ENCODE peak calls at places on chromosomes 1 and 21, in nine cellular contexts. One of them, this sample, is unnamed.

GRCh38 chr1:238558156-238558555 is 667.4 kb upstream of the ZP4 start:
- DNase-seq in T-helper 17 cell: no peak
- DNase-seq in NCI-H69: no peak
- DNase-seq in stimulated activated CD4-positive, alpha-beta T cell treated with anti-CD3 and anti-CD28 coated beads, Interleukin-12 subunit alpha, Interleukin-12 subunit beta, amount 100 ng/mL, for 24 hours: no peak
- DNase-seq in stimulated activated CD8-positive, alpha-beta memory T cell treated with anti-CD3 and anti-CD28 coated beads, Interleukin-4, amount 100 ng/mL, for 4 hours: no peak
- DNase-seq in activated naive CD4-positive, alpha-beta T cell treated with anti-CD3 and anti-CD28 coated beads, Interleukin-2, amount 10 ng/mL, durations not matched to agents 7 days and 5 days: no peak
- DNase-seq in AG09319: no peak
- DNase-seq in GF-D8: no peak
- DNase-seq in sigmoid colon: no peak
- DNase-seq in this sample: no peak

GRCh38 chr1:114979278-114979891 is 50.2 kb upstream of the TSHB start:
- DNase-seq in stimulated activated CD8-positive, alpha-beta memory T cell treated with anti-CD3 and anti-CD28 coated beads, Interleukin-4, amount 100 ng/mL, for 4 hours: peak; percentile 42
- DNase-seq in stimulated activated CD4-positive, alpha-beta T cell treated with anti-CD3 and anti-CD28 coated beads, Interleukin-12 subunit alpha, Interleukin-12 subunit beta, amount 100 ng/mL, for 24 hours: peak; percentile 41
- DNase-seq in sigmoid colon: peak; percentile 75
- DNase-seq in GF-D8: no peak
- DNase-seq in AG09319: peak; percentile 12
- DNase-seq in T-helper 17 cell: peak; percentile 63
- DNase-seq in activated naive CD4-positive, alpha-beta T cell treated with anti-CD3 and anti-CD28 coated beads, Interleukin-2, amount 10 ng/mL, durations not matched to agents 7 days and 5 days: peak; percentile 79
- DNase-seq in NCI-H69: peak; percentile 32
- DNase-seq in this sample: no peak

GRCh38 chr1:44536357-44536756 is 131.3 kb downstream of the RNF220 start:
- DNase-seq in sigmoid colon: no peak
- DNase-seq in stimulated activated CD4-positive, alpha-beta T cell treated with anti-CD3 and anti-CD28 coated beads, Interleukin-12 subunit alpha, Interleukin-12 subunit beta, amount 100 ng/mL, for 24 hours: no peak
- DNase-seq in GF-D8: no peak
- DNase-seq in NCI-H69: no peak
- DNase-seq in AG09319: no peak
- DNase-seq in T-helper 17 cell: no peak
- DNase-seq in stimulated activated CD8-positive, alpha-beta memory T cell treated with anti-CD3 and anti-CD28 coated beads, Interleukin-4, amount 100 ng/mL, for 4 hours: no peak
- DNase-seq in activated naive CD4-positive, alpha-beta T cell treated with anti-CD3 and anti-CD28 coated beads, Interleukin-2, amount 10 ng/mL, durations not matched to agents 7 days and 5 days: no peak
- DNase-seq in this sample: no peak

GRCh38 chr1:36920801-36921405 is 113.4 kb downstream of the GRIK3 start:
- DNase-seq in GF-D8: no peak
- DNase-seq in stimulated activated CD8-positive, alpha-beta memory T cell treated with anti-CD3 and anti-CD28 coated beads, Interleukin-4, amount 100 ng/mL, for 4 hours: no peak
- DNase-seq in T-helper 17 cell: no peak
- DNase-seq in NCI-H69: no peak
- DNase-seq in AG09319: no peak
- DNase-seq in activated naive CD4-positive, alpha-beta T cell treated with anti-CD3 and anti-CD28 coated beads, Interleukin-2, amount 10 ng/mL, durations not matched to agents 7 days and 5 days: no peak
- DNase-seq in stimulated activated CD4-positive, alpha-beta T cell treated with anti-CD3 and anti-CD28 coated beads, Interleukin-12 subunit alpha, Interleukin-12 subunit beta, amount 100 ng/mL, for 24 hours: no peak
- DNase-seq in sigmoid colon: peak; percentile 29
- DNase-seq in this sample: no peak

GRCh38 chr1:107691542-107691941 is 273.4 kb downstream of the VAV3 start:
- DNase-seq in stimulated activated CD4-positive, alpha-beta T cell treated with anti-CD3 and anti-CD28 coated beads, Interleukin-12 subunit alpha, Interleukin-12 subunit beta, amount 100 ng/mL, for 24 hours: no peak
- DNase-seq in sigmoid colon: no peak
- DNase-seq in T-helper 17 cell: no peak
- DNase-seq in activated naive CD4-positive, alpha-beta T cell treated with anti-CD3 and anti-CD28 coated beads, Interleukin-2, amount 10 ng/mL, durations not matched to agents 7 days and 5 days: no peak
- DNase-seq in stimulated activated CD8-positive, alpha-beta memory T cell treated with anti-CD3 and anti-CD28 coated beads, Interleukin-4, amount 100 ng/mL, for 4 hours: no peak
- DNase-seq in NCI-H69: no peak
- DNase-seq in AG09319: no peak
- DNase-seq in GF-D8: no peak
- DNase-seq in this sample: no peak

GRCh38 chr1:108852541-108852940 is 4.4 kb downstream of the AKNAD1 start:
- DNase-seq in sigmoid colon: no peak
- DNase-seq in AG09319: no peak
- DNase-seq in stimulated activated CD4-positive, alpha-beta T cell treated with anti-CD3 and anti-CD28 coated beads, Interleukin-12 subunit alpha, Interleukin-12 subunit beta, amount 100 ng/mL, for 24 hours: no peak
- DNase-seq in NCI-H69: no peak
- DNase-seq in GF-D8: peak; percentile 30
- DNase-seq in stimulated activated CD8-positive, alpha-beta memory T cell treated with anti-CD3 and anti-CD28 coated beads, Interleukin-4, amount 100 ng/mL, for 4 hours: no peak
- DNase-seq in T-helper 17 cell: no peak
- DNase-seq in activated naive CD4-positive, alpha-beta T cell treated with anti-CD3 and anti-CD28 coated beads, Interleukin-2, amount 10 ng/mL, durations not matched to agents 7 days and 5 days: no peak
- DNase-seq in this sample: no peak

GRCh38 chr1:201503397-201504176 is 3.3 kb downstream of the CSRP1 start:
- DNase-seq in activated naive CD4-positive, alpha-beta T cell treated with anti-CD3 and anti-CD28 coated beads, Interleukin-2, amount 10 ng/mL, durations not matched to agents 7 days and 5 days: no peak
- DNase-seq in AG09319: peak; percentile 78
- DNase-seq in stimulated activated CD4-positive, alpha-beta T cell treated with anti-CD3 and anti-CD28 coated beads, Interleukin-12 subunit alpha, Interleukin-12 subunit beta, amount 100 ng/mL, for 24 hours: no peak
- DNase-seq in NCI-H69: peak; percentile 86
- DNase-seq in sigmoid colon: peak; percentile 94
- DNase-seq in stimulated activated CD8-positive, alpha-beta memory T cell treated with anti-CD3 and anti-CD28 coated beads, Interleukin-4, amount 100 ng/mL, for 4 hours: no peak
- DNase-seq in GF-D8: no peak
- DNase-seq in T-helper 17 cell: no peak
- DNase-seq in this sample: no peak

GRCh38 chr1:219518168-219518905 is 94.6 kb downstream of the ZC3H11B start:
- DNase-seq in T-helper 17 cell: no peak
- DNase-seq in activated naive CD4-positive, alpha-beta T cell treated with anti-CD3 and anti-CD28 coated beads, Interleukin-2, amount 10 ng/mL, durations not matched to agents 7 days and 5 days: no peak
- DNase-seq in GF-D8: no peak
- DNase-seq in AG09319: peak; percentile 52
- DNase-seq in sigmoid colon: no peak
- DNase-seq in stimulated activated CD8-positive, alpha-beta memory T cell treated with anti-CD3 and anti-CD28 coated beads, Interleukin-4, amount 100 ng/mL, for 4 hours: no peak
- DNase-seq in NCI-H69: no peak
- DNase-seq in stimulated activated CD4-positive, alpha-beta T cell treated with anti-CD3 and anti-CD28 coated beads, Interleukin-12 subunit alpha, Interleukin-12 subunit beta, amount 100 ng/mL, for 24 hours: no peak
- DNase-seq in this sample: no peak

GRCh38 chr1:159924025-159924790 is 1.1 kb downstream of the TAGLN2 start:
- DNase-seq in activated naive CD4-positive, alpha-beta T cell treated with anti-CD3 and anti-CD28 coated beads, Interleukin-2, amount 10 ng/mL, durations not matched to agents 7 days and 5 days: peak; percentile 70
- DNase-seq in sigmoid colon: peak; percentile 96
- DNase-seq in AG09319: peak; percentile 86
- DNase-seq in GF-D8: no peak
- DNase-seq in stimulated activated CD8-positive, alpha-beta memory T cell treated with anti-CD3 and anti-CD28 coated beads, Interleukin-4, amount 100 ng/mL, for 4 hours: no peak
- DNase-seq in stimulated activated CD4-positive, alpha-beta T cell treated with anti-CD3 and anti-CD28 coated beads, Interleukin-12 subunit alpha, Interleukin-12 subunit beta, amount 100 ng/mL, for 24 hours: no peak
- DNase-seq in NCI-H69: peak; percentile 96
- DNase-seq in T-helper 17 cell: peak; percentile 69
- DNase-seq in this sample: peak; percentile 97

GRCh38 chr1:153796786-153797659 is 21.8 kb downstream of the SLC27A3 start:
- DNase-seq in stimulated activated CD4-positive, alpha-beta T cell treated with anti-CD3 and anti-CD28 coated beads, Interleukin-12 subunit alpha, Interleukin-12 subunit beta, amount 100 ng/mL, for 24 hours: peak; percentile 59
- DNase-seq in GF-D8: peak; percentile 19
- DNase-seq in stimulated activated CD8-positive, alpha-beta memory T cell treated with anti-CD3 and anti-CD28 coated beads, Interleukin-4, amount 100 ng/mL, for 4 hours: peak; percentile 84
- DNase-seq in activated naive CD4-positive, alpha-beta T cell treated with anti-CD3 and anti-CD28 coated beads, Interleukin-2, amount 10 ng/mL, durations not matched to agents 7 days and 5 days: peak; percentile 91
- DNase-seq in NCI-H69: peak; percentile 81
- DNase-seq in T-helper 17 cell: peak; percentile 78
- DNase-seq in AG09319: no peak
- DNase-seq in sigmoid colon: peak; percentile 90
- DNase-seq in this sample: peak; percentile 86

GRCh38 chr1:16221499-16221898 is 9.0 kb upstream of the ARHGEF19 start:
- DNase-seq in T-helper 17 cell: no peak
- DNase-seq in activated naive CD4-positive, alpha-beta T cell treated with anti-CD3 and anti-CD28 coated beads, Interleukin-2, amount 10 ng/mL, durations not matched to agents 7 days and 5 days: no peak
- DNase-seq in stimulated activated CD4-positive, alpha-beta T cell treated with anti-CD3 and anti-CD28 coated beads, Interleukin-12 subunit alpha, Interleukin-12 subunit beta, amount 100 ng/mL, for 24 hours: no peak
- DNase-seq in AG09319: no peak
- DNase-seq in NCI-H69: no peak
- DNase-seq in sigmoid colon: no peak
- DNase-seq in GF-D8: no peak
- DNase-seq in stimulated activated CD8-positive, alpha-beta memory T cell treated with anti-CD3 and anti-CD28 coated beads, Interleukin-4, amount 100 ng/mL, for 4 hours: no peak
- DNase-seq in this sample: no peak

GRCh38 chr1:23556661-23557470 is 2.4 kb downstream of the ID3 start:
- DNase-seq in activated naive CD4-positive, alpha-beta T cell treated with anti-CD3 and anti-CD28 coated beads, Interleukin-2, amount 10 ng/mL, durations not matched to agents 7 days and 5 days: no peak
- DNase-seq in stimulated activated CD8-positive, alpha-beta memory T cell treated with anti-CD3 and anti-CD28 coated beads, Interleukin-4, amount 100 ng/mL, for 4 hours: no peak
- DNase-seq in GF-D8: no peak
- DNase-seq in T-helper 17 cell: no peak
- DNase-seq in NCI-H69: peak; percentile 74
- DNase-seq in stimulated activated CD4-positive, alpha-beta T cell treated with anti-CD3 and anti-CD28 coated beads, Interleukin-12 subunit alpha, Interleukin-12 subunit beta, amount 100 ng/mL, for 24 hours: no peak
- DNase-seq in sigmoid colon: no peak
- DNase-seq in AG09319: no peak
- DNase-seq in this sample: no peak

GRCh38 chr1:32870615-32871363 is at the start of gene FNDC5:
- DNase-seq in T-helper 17 cell: no peak
- DNase-seq in AG09319: no peak
- DNase-seq in sigmoid colon: no peak
- DNase-seq in GF-D8: no peak
- DNase-seq in activated naive CD4-positive, alpha-beta T cell treated with anti-CD3 and anti-CD28 coated beads, Interleukin-2, amount 10 ng/mL, durations not matched to agents 7 days and 5 days: no peak
- DNase-seq in NCI-H69: peak; percentile 38
- DNase-seq in stimulated activated CD4-positive, alpha-beta T cell treated with anti-CD3 and anti-CD28 coated beads, Interleukin-12 subunit alpha, Interleukin-12 subunit beta, amount 100 ng/mL, for 24 hours: no peak
- DNase-seq in stimulated activated CD8-positive, alpha-beta memory T cell treated with anti-CD3 and anti-CD28 coated beads, Interleukin-4, amount 100 ng/mL, for 4 hours: no peak
- DNase-seq in this sample: peak; percentile 79

GRCh38 chr1:28921286-28921869 is 7.0 kb downstream of the EPB41 start:
- DNase-seq in sigmoid colon: no peak
- DNase-seq in stimulated activated CD8-positive, alpha-beta memory T cell treated with anti-CD3 and anti-CD28 coated beads, Interleukin-4, amount 100 ng/mL, for 4 hours: no peak
- DNase-seq in AG09319: no peak
- DNase-seq in activated naive CD4-positive, alpha-beta T cell treated with anti-CD3 and anti-CD28 coated beads, Interleukin-2, amount 10 ng/mL, durations not matched to agents 7 days and 5 days: no peak
- DNase-seq in NCI-H69: peak; percentile 65
- DNase-seq in T-helper 17 cell: no peak
- DNase-seq in stimulated activated CD4-positive, alpha-beta T cell treated with anti-CD3 and anti-CD28 coated beads, Interleukin-12 subunit alpha, Interleukin-12 subunit beta, amount 100 ng/mL, for 24 hours: no peak
- DNase-seq in GF-D8: no peak
- DNase-seq in this sample: no peak

GRCh38 chr1:208587110-208587509 is 342.9 kb upstream of the PLXNA2 start:
- DNase-seq in NCI-H69: peak; percentile 27
- DNase-seq in T-helper 17 cell: no peak
- DNase-seq in stimulated activated CD4-positive, alpha-beta T cell treated with anti-CD3 and anti-CD28 coated beads, Interleukin-12 subunit alpha, Interleukin-12 subunit beta, amount 100 ng/mL, for 24 hours: no peak
- DNase-seq in AG09319: no peak
- DNase-seq in sigmoid colon: no peak
- DNase-seq in activated naive CD4-positive, alpha-beta T cell treated with anti-CD3 and anti-CD28 coated beads, Interleukin-2, amount 10 ng/mL, durations not matched to agents 7 days and 5 days: no peak
- DNase-seq in stimulated activated CD8-positive, alpha-beta memory T cell treated with anti-CD3 and anti-CD28 coated beads, Interleukin-4, amount 100 ng/mL, for 4 hours: no peak
- DNase-seq in GF-D8: no peak
- DNase-seq in this sample: no peak

GRCh38 chr1:12433323-12434053 is 184.5 kb downstream of the DHRS3 start:
- DNase-seq in GF-D8: no peak
- DNase-seq in T-helper 17 cell: no peak
- DNase-seq in stimulated activated CD8-positive, alpha-beta memory T cell treated with anti-CD3 and anti-CD28 coated beads, Interleukin-4, amount 100 ng/mL, for 4 hours: no peak
- DNase-seq in stimulated activated CD4-positive, alpha-beta T cell treated with anti-CD3 and anti-CD28 coated beads, Interleukin-12 subunit alpha, Interleukin-12 subunit beta, amount 100 ng/mL, for 24 hours: no peak
- DNase-seq in activated naive CD4-positive, alpha-beta T cell treated with anti-CD3 and anti-CD28 coated beads, Interleukin-2, amount 10 ng/mL, durations not matched to agents 7 days and 5 days: no peak
- DNase-seq in AG09319: no peak
- DNase-seq in sigmoid colon: peak; percentile 79
- DNase-seq in NCI-H69: peak; percentile 68
- DNase-seq in this sample: peak; percentile 88

GRCh38 chr1:61743432-61743705 is 1.1 kb downstream of the PATJ start:
- DNase-seq in GF-D8: no peak
- DNase-seq in AG09319: no peak
- DNase-seq in NCI-H69: peak; percentile 32
- DNase-seq in activated naive CD4-positive, alpha-beta T cell treated with anti-CD3 and anti-CD28 coated beads, Interleukin-2, amount 10 ng/mL, durations not matched to agents 7 days and 5 days: no peak
- DNase-seq in T-helper 17 cell: no peak
- DNase-seq in sigmoid colon: peak; percentile 34
- DNase-seq in stimulated activated CD8-positive, alpha-beta memory T cell treated with anti-CD3 and anti-CD28 coated beads, Interleukin-4, amount 100 ng/mL, for 4 hours: no peak
- DNase-seq in stimulated activated CD4-positive, alpha-beta T cell treated with anti-CD3 and anti-CD28 coated beads, Interleukin-12 subunit alpha, Interleukin-12 subunit beta, amount 100 ng/mL, for 24 hours: no peak
- DNase-seq in this sample: no peak

GRCh38 chr1:55428944-55429931 is 214.1 kb upstream of the USP24 start:
- DNase-seq in stimulated activated CD4-positive, alpha-beta T cell treated with anti-CD3 and anti-CD28 coated beads, Interleukin-12 subunit alpha, Interleukin-12 subunit beta, amount 100 ng/mL, for 24 hours: no peak
- DNase-seq in sigmoid colon: peak; percentile 70
- DNase-seq in GF-D8: no peak
- DNase-seq in NCI-H69: no peak
- DNase-seq in activated naive CD4-positive, alpha-beta T cell treated with anti-CD3 and anti-CD28 coated beads, Interleukin-2, amount 10 ng/mL, durations not matched to agents 7 days and 5 days: no peak
- DNase-seq in AG09319: peak; percentile 97
- DNase-seq in T-helper 17 cell: no peak
- DNase-seq in stimulated activated CD8-positive, alpha-beta memory T cell treated with anti-CD3 and anti-CD28 coated beads, Interleukin-4, amount 100 ng/mL, for 4 hours: no peak
- DNase-seq in this sample: peak; percentile 89

GRCh38 chr1:172320723-172321122 is 99.8 kb upstream of the C1orf105 start:
- DNase-seq in sigmoid colon: peak; percentile 69
- DNase-seq in stimulated activated CD4-positive, alpha-beta T cell treated with anti-CD3 and anti-CD28 coated beads, Interleukin-12 subunit alpha, Interleukin-12 subunit beta, amount 100 ng/mL, for 24 hours: no peak
- DNase-seq in GF-D8: no peak
- DNase-seq in activated naive CD4-positive, alpha-beta T cell treated with anti-CD3 and anti-CD28 coated beads, Interleukin-2, amount 10 ng/mL, durations not matched to agents 7 days and 5 days: no peak
- DNase-seq in stimulated activated CD8-positive, alpha-beta memory T cell treated with anti-CD3 and anti-CD28 coated beads, Interleukin-4, amount 100 ng/mL, for 4 hours: no peak
- DNase-seq in NCI-H69: peak; percentile 23
- DNase-seq in T-helper 17 cell: no peak
- DNase-seq in AG09319: no peak
- DNase-seq in this sample: no peak

GRCh38 chr1:12604114-12604874 is 13.7 kb downstream of the DHRS3 start:
- DNase-seq in NCI-H69: peak; percentile 41
- DNase-seq in AG09319: peak; percentile 93
- DNase-seq in sigmoid colon: no peak
- DNase-seq in GF-D8: peak; percentile 54
- DNase-seq in stimulated activated CD8-positive, alpha-beta memory T cell treated with anti-CD3 and anti-CD28 coated beads, Interleukin-4, amount 100 ng/mL, for 4 hours: no peak
- DNase-seq in stimulated activated CD4-positive, alpha-beta T cell treated with anti-CD3 and anti-CD28 coated beads, Interleukin-12 subunit alpha, Interleukin-12 subunit beta, amount 100 ng/mL, for 24 hours: peak; percentile 46
- DNase-seq in T-helper 17 cell: peak; percentile 23
- DNase-seq in activated naive CD4-positive, alpha-beta T cell treated with anti-CD3 and anti-CD28 coated beads, Interleukin-2, amount 10 ng/mL, durations not matched to agents 7 days and 5 days: peak; percentile 80
- DNase-seq in this sample: peak; percentile 86

GRCh38 chr1:121525355-121525754 is 340.6 kb downstream of the SRGAP2C start:
- DNase-seq in sigmoid colon: no peak
- DNase-seq in T-helper 17 cell: no peak
- DNase-seq in activated naive CD4-positive, alpha-beta T cell treated with anti-CD3 and anti-CD28 coated beads, Interleukin-2, amount 10 ng/mL, durations not matched to agents 7 days and 5 days: no peak
- DNase-seq in NCI-H69: no peak
- DNase-seq in GF-D8: no peak
- DNase-seq in stimulated activated CD4-positive, alpha-beta T cell treated with anti-CD3 and anti-CD28 coated beads, Interleukin-12 subunit alpha, Interleukin-12 subunit beta, amount 100 ng/mL, for 24 hours: no peak
- DNase-seq in stimulated activated CD8-positive, alpha-beta memory T cell treated with anti-CD3 and anti-CD28 coated beads, Interleukin-4, amount 100 ng/mL, for 4 hours: no peak
- DNase-seq in AG09319: no peak
- DNase-seq in this sample: no peak

GRCh38 chr21:38048241-38048640 is 132.0 kb upstream of the KCNJ6 start:
- DNase-seq in activated naive CD4-positive, alpha-beta T cell treated with anti-CD3 and anti-CD28 coated beads, Interleukin-2, amount 10 ng/mL, durations not matched to agents 7 days and 5 days: no peak
- DNase-seq in stimulated activated CD4-positive, alpha-beta T cell treated with anti-CD3 and anti-CD28 coated beads, Interleukin-12 subunit alpha, Interleukin-12 subunit beta, amount 100 ng/mL, for 24 hours: no peak
- DNase-seq in AG09319: no peak
- DNase-seq in GF-D8: no peak
- DNase-seq in NCI-H69: peak; percentile 98
- DNase-seq in sigmoid colon: no peak
- DNase-seq in stimulated activated CD8-positive, alpha-beta memory T cell treated with anti-CD3 and anti-CD28 coated beads, Interleukin-4, amount 100 ng/mL, for 4 hours: no peak
- DNase-seq in T-helper 17 cell: no peak
- DNase-seq in this sample: no peak

GRCh38 chr21:42570841-42571387 is 57.3 kb downstream of the SLC37A1 start:
- DNase-seq in sigmoid colon: peak; percentile 55
- DNase-seq in GF-D8: no peak
- DNase-seq in AG09319: no peak
- DNase-seq in activated naive CD4-positive, alpha-beta T cell treated with anti-CD3 and anti-CD28 coated beads, Interleukin-2, amount 10 ng/mL, durations not matched to agents 7 days and 5 days: peak; percentile 19
- DNase-seq in stimulated activated CD4-positive, alpha-beta T cell treated with anti-CD3 and anti-CD28 coated beads, Interleukin-12 subunit alpha, Interleukin-12 subunit beta, amount 100 ng/mL, for 24 hours: no peak
- DNase-seq in T-helper 17 cell: no peak
- DNase-seq in NCI-H69: peak; percentile 98
- DNase-seq in stimulated activated CD8-positive, alpha-beta memory T cell treated with anti-CD3 and anti-CD28 coated beads, Interleukin-4, amount 100 ng/mL, for 4 hours: no peak
- DNase-seq in this sample: peak; percentile 71

This sample was measured in posterior vena cava.